ENCODE peak calls at places on chromosomes 12 and 14, in five cellular contexts. One of them, this sample, is unnamed.

GRCh38 chr12:57069522-57069921 is 9.1 kb downstream of the NEMP1 start:
- DNase-seq in fibroblast of mammary gland: peak
- DNase-seq in NCI-H345: peak
- DNase-seq in endothelial cell of umbilical vein: peak
- DNase-seq in CD8-positive, alpha-beta memory T cell: peak
- DNase-seq in this sample: peak

GRCh38 chr12:51777457-51777856 is 71.1 kb downstream of the FIGNL2 start:
- DNase-seq in endothelial cell of umbilical vein: no peak
- DNase-seq in fibroblast of mammary gland: no peak
- DNase-seq in CD8-positive, alpha-beta memory T cell: no peak
- DNase-seq in NCI-H345: no peak
- DNase-seq in this sample: no peak

GRCh38 chr12:9928607-9929006 is 3.6 kb downstream of the CLEC2A start:
- DNase-seq in CD8-positive, alpha-beta memory T cell: no peak
- DNase-seq in fibroblast of mammary gland: no peak
- DNase-seq in endothelial cell of umbilical vein: no peak
- DNase-seq in NCI-H345: no peak
- DNase-seq in this sample: no peak

GRCh38 chr14:86799244-86799647 is 1193.7 kb downstream of the GALC start:
- DNase-seq in NCI-H345: peak
- DNase-seq in CD8-positive, alpha-beta memory T cell: no peak
- DNase-seq in endothelial cell of umbilical vein: no peak
- DNase-seq in fibroblast of mammary gland: peak
- DNase-seq in this sample: no peak

GRCh38 chr14:74793506-74794155 is 30.5 kb downstream of the YLPM1 start:
- DNase-seq in endothelial cell of umbilical vein: peak
- DNase-seq in CD8-positive, alpha-beta memory T cell: no peak
- DNase-seq in fibroblast of mammary gland: peak
- DNase-seq in NCI-H345: no peak
- DNase-seq in this sample: no peak

GRCh38 chr12:389138-390096 is at the start of gene KDM5A:
- DNase-seq in endothelial cell of umbilical vein: peak
- DNase-seq in fibroblast of mammary gland: peak
- DNase-seq in CD8-positive, alpha-beta memory T cell: peak
- DNase-seq in NCI-H345: no peak
- DNase-seq in this sample: peak

GRCh38 chr12:53048033-53048779 is 1.7 kb upstream of the TNS2 start:
- DNase-seq in CD8-positive, alpha-beta memory T cell: no peak
- DNase-seq in endothelial cell of umbilical vein: peak
- DNase-seq in fibroblast of mammary gland: no peak
- DNase-seq in NCI-H345: peak
- DNase-seq in this sample: no peak

GRCh38 chr14:94562941-94563883 is 2.0 kb downstream of the SERPINA4 start:
- DNase-seq in NCI-H345: no peak
- DNase-seq in endothelial cell of umbilical vein: no peak
- DNase-seq in CD8-positive, alpha-beta memory T cell: no peak
- DNase-seq in fibroblast of mammary gland: no peak
- DNase-seq in this sample: no peak

GRCh38 chr14:91889477-91890211 is 22.3 kb upstream of the TC2N start:
- DNase-seq in CD8-positive, alpha-beta memory T cell: no peak
- DNase-seq in NCI-H345: no peak
- DNase-seq in fibroblast of mammary gland: no peak
- DNase-seq in endothelial cell of umbilical vein: peak
- DNase-seq in this sample: no peak

GRCh38 chr14:95317817-95318343 is 1.8 kb downstream of the CLMN start:
- DNase-seq in CD8-positive, alpha-beta memory T cell: no peak
- DNase-seq in endothelial cell of umbilical vein: no peak
- DNase-seq in NCI-H345: no peak
- DNase-seq in fibroblast of mammary gland: no peak
- DNase-seq in this sample: no peak

GRCh38 chr14:67883717-67884116 is 64.1 kb downstream of the RAD51B start:
- DNase-seq in fibroblast of mammary gland: peak
- DNase-seq in CD8-positive, alpha-beta memory T cell: no peak
- DNase-seq in NCI-H345: no peak
- DNase-seq in endothelial cell of umbilical vein: peak
- DNase-seq in this sample: no peak

GRCh38 chr12:101783150-101783549 is 43.9 kb upstream of the SYCP3 start:
- DNase-seq in NCI-H345: no peak
- DNase-seq in CD8-positive, alpha-beta memory T cell: no peak
- DNase-seq in fibroblast of mammary gland: peak
- DNase-seq in endothelial cell of umbilical vein: no peak
- DNase-seq in this sample: no peak

GRCh38 chr12:29228474-29229157 is 79.5 kb downstream of the FAR2 start:
- DNase-seq in endothelial cell of umbilical vein: peak
- DNase-seq in CD8-positive, alpha-beta memory T cell: no peak
- DNase-seq in fibroblast of mammary gland: no peak
- DNase-seq in NCI-H345: no peak
- DNase-seq in this sample: no peak

GRCh38 chr14:34851395-34851794 is 23.8 kb downstream of the BAZ1A start:
- DNase-seq in fibroblast of mammary gland: peak
- DNase-seq in endothelial cell of umbilical vein: peak
- DNase-seq in CD8-positive, alpha-beta memory T cell: no peak
- DNase-seq in NCI-H345: no peak
- DNase-seq in this sample: no peak

GRCh38 chr14:98138666-98139065 is 1133.3 kb downstream of the BCL11B start:
- DNase-seq in NCI-H345: no peak
- DNase-seq in endothelial cell of umbilical vein: no peak
- DNase-seq in CD8-positive, alpha-beta memory T cell: peak
- DNase-seq in fibroblast of mammary gland: peak
- DNase-seq in this sample: no peak

GRCh38 chr12:78187741-78188140 is 357.0 kb downstream of the NAV3 start:
- DNase-seq in endothelial cell of umbilical vein: no peak
- DNase-seq in CD8-positive, alpha-beta memory T cell: no peak
- DNase-seq in NCI-H345: no peak
- DNase-seq in fibroblast of mammary gland: no peak
- DNase-seq in this sample: no peak

GRCh38 chr14:89025581-89026236 is 201.3 kb downstream of the TTC8 start:
- DNase-seq in endothelial cell of umbilical vein: no peak
- DNase-seq in CD8-positive, alpha-beta memory T cell: no peak
- DNase-seq in NCI-H345: no peak
- DNase-seq in fibroblast of mammary gland: peak
- DNase-seq in this sample: no peak

GRCh38 chr12:120468271-120468845 is 1.2 kb downstream of the SRSF9 start:
- DNase-seq in endothelial cell of umbilical vein: no peak
- DNase-seq in fibroblast of mammary gland: peak
- DNase-seq in CD8-positive, alpha-beta memory T cell: no peak
- DNase-seq in NCI-H345: no peak
- DNase-seq in this sample: peak

GRCh38 chr12:50087995-50088394 is 2.9 kb downstream of the SMARCD1 start:
- DNase-seq in endothelial cell of umbilical vein: peak
- DNase-seq in fibroblast of mammary gland: peak
- DNase-seq in CD8-positive, alpha-beta memory T cell: no peak
- DNase-seq in NCI-H345: no peak
- DNase-seq in this sample: no peak

GRCh38 chr14:72907327-72907826 is 13.5 kb upstream of the DPF3 start:
- DNase-seq in CD8-positive, alpha-beta memory T cell: no peak
- DNase-seq in endothelial cell of umbilical vein: no peak
- DNase-seq in NCI-H345: no peak
- DNase-seq in fibroblast of mammary gland: no peak
- DNase-seq in this sample: no peak

GRCh38 chr12:111686574-111687105 is 787 bp downstream of the ACAD10 start:
- DNase-seq in NCI-H345: no peak
- DNase-seq in endothelial cell of umbilical vein: peak
- DNase-seq in CD8-positive, alpha-beta memory T cell: no peak
- DNase-seq in fibroblast of mammary gland: peak
- DNase-seq in this sample: no peak

GRCh38 chr14:55221186-55221585 is 29.8 kb upstream of the DLGAP5 start:
- DNase-seq in endothelial cell of umbilical vein: peak
- DNase-seq in fibroblast of mammary gland: peak
- DNase-seq in CD8-positive, alpha-beta memory T cell: no peak
- DNase-seq in NCI-H345: no peak
- DNase-seq in this sample: no peak

GRCh38 chr12:58412466-58412865 is 471.1 kb downstream of the ATP23 start:
- DNase-seq in CD8-positive, alpha-beta memory T cell: no peak
- DNase-seq in endothelial cell of umbilical vein: no peak
- DNase-seq in fibroblast of mammary gland: peak
- DNase-seq in NCI-H345: no peak
- DNase-seq in this sample: no peak

GRCh38 chr12:104653730-104654328 is 197.1 kb downstream of the CHST11 start:
- DNase-seq in NCI-H345: no peak
- DNase-seq in endothelial cell of umbilical vein: no peak
- DNase-seq in CD8-positive, alpha-beta memory T cell: no peak
- DNase-seq in fibroblast of mammary gland: no peak
- DNase-seq in this sample: no peak

GRCh38 chr14:34843011-34843554 is 32.1 kb downstream of the BAZ1A start:
- DNase-seq in NCI-H345: no peak
- DNase-seq in fibroblast of mammary gland: peak
- DNase-seq in CD8-positive, alpha-beta memory T cell: no peak
- DNase-seq in endothelial cell of umbilical vein: peak
- DNase-seq in this sample: no peak

GRCh38 chr12:2118061-2118460 is 65.3 kb downstream of the CACNA1C start:
- DNase-seq in endothelial cell of umbilical vein: no peak
- DNase-seq in fibroblast of mammary gland: no peak
- DNase-seq in CD8-positive, alpha-beta memory T cell: no peak
- DNase-seq in NCI-H345: no peak
- DNase-seq in this sample: no peak

GRCh38 chr14:92987713-92988510 is 65.0 kb downstream of the CHGA start:
- DNase-seq in NCI-H345: no peak
- DNase-seq in CD8-positive, alpha-beta memory T cell: peak
- DNase-seq in fibroblast of mammary gland: no peak
- DNase-seq in endothelial cell of umbilical vein: no peak
- DNase-seq in this sample: no peak

GRCh38 chr14:64611358-64612020 is 61.7 kb downstream of the PPP1R36 start:
- DNase-seq in CD8-positive, alpha-beta memory T cell: no peak
- DNase-seq in NCI-H345: no peak
- DNase-seq in fibroblast of mammary gland: peak
- DNase-seq in endothelial cell of umbilical vein: no peak
- DNase-seq in this sample: no peak

GRCh38 chr12:70049596-70050360 is 193.5 kb upstream of the CNOT2 start:
- DNase-seq in NCI-H345: no peak
- DNase-seq in endothelial cell of umbilical vein: no peak
- DNase-seq in fibroblast of mammary gland: no peak
- DNase-seq in CD8-positive, alpha-beta memory T cell: peak
- DNase-seq in this sample: no peak

GRCh38 chr14:87896393-87897380 is 96.3 kb downstream of the GALC start:
- DNase-seq in CD8-positive, alpha-beta memory T cell: no peak
- DNase-seq in endothelial cell of umbilical vein: peak
- DNase-seq in NCI-H345: peak
- DNase-seq in fibroblast of mammary gland: peak
- DNase-seq in this sample: no peak

GRCh38 chr14:69224946-69225345 is 33.6 kb downstream of the EXD2 start:
- DNase-seq in NCI-H345: no peak
- DNase-seq in CD8-positive, alpha-beta memory T cell: no peak
- DNase-seq in endothelial cell of umbilical vein: no peak
- DNase-seq in fibroblast of mammary gland: no peak
- DNase-seq in this sample: no peak

GRCh38 chr14:100994757-100995156 is 91.2 kb upstream of the RTL1 start:
- DNase-seq in fibroblast of mammary gland: no peak
- DNase-seq in endothelial cell of umbilical vein: no peak
- DNase-seq in NCI-H345: no peak
- DNase-seq in CD8-positive, alpha-beta memory T cell: no peak
- DNase-seq in this sample: no peak

GRCh38 chr14:35046048-35046750 is at the start of gene FAM177A1:
- DNase-seq in endothelial cell of umbilical vein: peak
- DNase-seq in CD8-positive, alpha-beta memory T cell: peak
- DNase-seq in NCI-H345: peak
- DNase-seq in fibroblast of mammary gland: peak
- DNase-seq in this sample: peak

GRCh38 chr14:63787995-63788946 is 60.4 kb upstream of the SGPP1 start:
- DNase-seq in CD8-positive, alpha-beta memory T cell: no peak
- DNase-seq in endothelial cell of umbilical vein: no peak
- DNase-seq in NCI-H345: no peak
- DNase-seq in fibroblast of mammary gland: no peak
- DNase-seq in this sample: no peak

GRCh38 chr12:53484686-53485567 is 14.3 kb downstream of the MAP3K12 start:
- DNase-seq in fibroblast of mammary gland: no peak
- DNase-seq in endothelial cell of umbilical vein: no peak
- DNase-seq in NCI-H345: no peak
- DNase-seq in CD8-positive, alpha-beta memory T cell: no peak
- DNase-seq in this sample: no peak